ENCODE peak calls at places on chromosomes 5 and 9, in seven cellular contexts. I is stromal cell of bone marrow; E is Calu3; P is amniotic epithelial cell; J is glutamatergic neuron; V is stimulated activated CD8-positive, alpha-beta memory T cell treated with anti-CD3 and anti-CD28 coated beads, Interleukin-4, amount 100 ng/mL, for 1 hour; S is Kasumi-1. H is an unnamed sample.

GRCh38 chr5:109882546-109882945 is 192.8 kb downstream of the MAN2A1 start:
- DNase-seq in I (no peak), E (no peak), P (no peak), J (no peak), V (no peak), S (no peak), H (no peak)

GRCh38 chr5:33370135-33370472 is 70.7 kb upstream of the TARS1 start:
- DNase-seq in I (peak), E (no peak), P (peak), J (no peak), V (no peak), S (peak), H (peak)

GRCh38 chr5:132334812-132335211 is 34.7 kb upstream of the SLC22A5 start:
- DNase-seq in I (no peak), E (no peak), P (peak), J (no peak), V (no peak), S (no peak), H (peak)

GRCh38 chr5:42924686-42925085 is 113.0 kb upstream of the SELENOP start:
- DNase-seq in I (no peak), E (no peak), P (no peak), J (no peak), V (no peak), S (no peak), H (no peak)

GRCh38 chr5:9284781-9285307 is 261.0 kb downstream of the SEMA5A start:
- DNase-seq in I (peak), E (no peak), P (peak), J (no peak), V (no peak), S (peak), H (peak)

GRCh38 chr5:12794476-12795332 is 890.5 kb upstream of the CTNND2 start:
- DNase-seq in I (no peak), E (no peak), P (no peak), J (no peak), V (no peak), S (no peak), H (no peak)

GRCh38 chr9:31032206-31032605 is 1352.2 kb upstream of the ACO1 start:
- DNase-seq in I (no peak), E (no peak), P (no peak), J (no peak), V (no peak), S (no peak), H (no peak)

GRCh38 chr9:136949817-136950655 is 2.0 kb upstream of the LCN12 start:
- DNase-seq in I (peak), E (peak), P (peak), J (peak), V (peak), S (peak), H (peak)

GRCh38 chr5:96871686-96872085 is 4.6 kb upstream of the ERAP2 start:
- DNase-seq in I (no peak), E (no peak), P (no peak), J (no peak), V (no peak), S (no peak), H (no peak)

GRCh38 chr9:126317513-126317912 is 9.1 kb upstream of the MVB12B start:
- DNase-seq in I (no peak), E (peak), P (no peak), J (no peak), V (no peak), S (no peak), H (peak)

GRCh38 chr5:79236364-79236969 is 536 bp downstream of the JMY start:
- DNase-seq in I (no peak), E (peak), P (peak), J (peak), V (no peak), S (no peak), H (peak)

GRCh38 chr5:43215073-43215631 is 23.1 kb downstream of the NIM1K start:
- DNase-seq in I (peak), E (no peak), P (peak), J (peak), V (no peak), S (no peak), H (peak)

H was measured in cardiac fibroblast.